ENCODE peak calls at places on chromosomes 5 and 9, in five cellular contexts. U, I, D, N and R are unnamed samples.
A peak's percentile ranks its signal among the peaks of the same experiment; 100 is the strongest.

GRCh38 chr5:150184990-150185952 is 4.6 kb upstream of the SLC6A7 start:
- DNase-seq in N (no peak), U (no peak), D (no peak), I (no peak), R (no peak)

GRCh38 chr5:77774981-77775772 is 962 bp downstream of the TBCA start:
- DNase-seq in N (peak; percentile 44), I (no peak), D (no peak), U (peak; percentile 6), R (no peak)

GRCh38 chr5:178793156-178793555 is 62.7 kb upstream of the ZNF354A start:
- DNase-seq in I (peak; percentile 82), N (peak; percentile 3), D (no peak), U (no peak), R (no peak)

GRCh38 chr5:115262066-115262404 is 642 bp downstream of the PGGT1B start:
- DNase-seq in I (no peak), N (peak; percentile 63), D (no peak), U (no peak), R (no peak)

GRCh38 chr5:38420691-38421395 is 135.6 kb downstream of the LIFR start:
- DNase-seq in U (no peak), N (peak; percentile 14), D (no peak), I (no peak), R (peak; percentile 74)

GRCh38 chr5:150320048-150320555 is 17.4 kb upstream of the ARSI start:
- DNase-seq in D (no peak), I (peak; percentile 91), U (no peak), N (no peak), R (peak; percentile 99)

GRCh38 chr9:18542837-18543405 is 69.0 kb downstream of the ADAMTSL1 start:
- DNase-seq in U (no peak), I (no peak), D (no peak), N (no peak), R (no peak)

GRCh38 chr5:176180339-176180738 is 57.9 kb upstream of the SIMC1 start:
- DNase-seq in D (no peak), N (no peak), I (no peak), U (no peak), R (no peak)

GRCh38 chr5:163727028-163727427 is 221.6 kb downstream of the MAT2B start:
- DNase-seq in D (no peak), U (no peak), N (peak; percentile 31), I (no peak), R (no peak)

GRCh38 chr9:108469654-108470053 is 386.1 kb downstream of the ACTL7B start:
- DNase-seq in D (no peak), U (no peak), N (no peak), I (no peak), R (peak; percentile 9)

GRCh38 chr9:33288828-33289483 is 1.4 kb upstream of the NFX1 start:
- DNase-seq in I (no peak), N (no peak), D (no peak), U (no peak), R (no peak)

GRCh38 chr5:38551020-38552017 is 5.1 kb downstream of the LIFR start:
- DNase-seq in N (no peak), I (no peak), U (no peak), D (no peak), R (peak; percentile 25)

GRCh38 chr5:150642567-150642927 is 2.1 kb downstream of the SYNPO start:
- DNase-seq in U (no peak), D (no peak), I (no peak), N (no peak), R (peak; percentile 87)

GRCh38 chr5:112219000-112219399 is 200.1 kb downstream of the EPB41L4A start:
- DNase-seq in D (no peak), I (no peak), U (no peak), N (no peak), R (no peak)

GRCh38 chr9:124852121-124852828 is 985 bp upstream of the WDR38 start:
- DNase-seq in N (no peak), I (no peak), U (no peak), D (no peak), R (no peak)

GRCh38 chr9:10005206-10005605 is 607.6 kb downstream of the PTPRD start:
- DNase-seq in N (no peak), U (no peak), I (no peak), D (no peak), R (no peak)

GRCh38 chr9:87656485-87656884 is 69.4 kb upstream of the CTSL start:
- DNase-seq in U (no peak), D (no peak), N (no peak), I (no peak), R (no peak)

GRCh38 chr5:95027775-95028174 is 257.1 kb downstream of the MCTP1 start:
- DNase-seq in U (no peak), N (no peak), I (no peak), D (no peak), R (no peak)

GRCh38 chr9:99605016-99605743 is 216.5 kb upstream of the NR4A3 start:
- DNase-seq in D (no peak), U (no peak), N (no peak), I (no peak), R (no peak)

GRCh38 chr9:20321683-20322082 is 300.6 kb downstream of the MLLT3 start:
- DNase-seq in U (no peak), I (no peak), N (no peak), D (peak; percentile 5), R (no peak)

GRCh38 chr5:34009610-34010009 is 1.8 kb upstream of the AMACR start:
- DNase-seq in I (no peak), D (no peak), N (no peak), U (no peak), R (no peak)

GRCh38 chr9:69622664-69623063 is 49.5 kb downstream of the APBA1 start:
- DNase-seq in U (no peak), I (no peak), D (no peak), N (no peak), R (no peak)